ENCODE peak calls at places on chromosomes 4 and X, in five cellular contexts. S is GM10248, J is neural crest cell, F is suprapubic skin, R is upper lobe of right lung. G is an unnamed sample.
A peak's percentile ranks its signal among the peaks of the same experiment; 100 is the strongest.

GRCh38 chr4:4430492-4431195 is 43.7 kb downstream of the NSG1 start:
- DNase-seq in S (peak; percentile 58), J (peak; percentile 59), F (no peak), R (no peak), G (no peak)

GRCh38 chrX:34655496-34656258 is 1.4 kb downstream of the TMEM47 start:
- DNase-seq in S (no peak), J (peak; percentile 7), F (no peak), R (no peak), G (no peak)

GRCh38 chr4:106140601-106141000 is 175.4 kb downstream of the TBCK start:
- DNase-seq in S (no peak), J (no peak), F (no peak), R (no peak), G (no peak)

GRCh38 chr4:137755033-137755471 is 222.8 kb upstream of the PCDH18 start:
- DNase-seq in S (no peak), J (no peak), F (no peak), R (no peak), G (no peak)

GRCh38 chrX:23659339-23659738 is 8.0 kb upstream of the PRDX4 start:
- DNase-seq in S (no peak), J (no peak), F (no peak), R (no peak), G (no peak)

GRCh38 chr4:151297170-151297569 is 20.2 kb downstream of the PRSS48 start:
- DNase-seq in S (no peak), J (no peak), F (no peak), R (no peak), G (no peak)

GRCh38 chrX:133297284-133297683 is 79.1 kb upstream of the TFDP3 start:
- DNase-seq in S (no peak), J (no peak), F (no peak), R (no peak), G (no peak)

GRCh38 chr4:40750461-40751258 is 905 bp downstream of the NSUN7 start:
- DNase-seq in S (no peak), J (peak; percentile 9), F (no peak), R (no peak), G (no peak)

GRCh38 chr4:143016171-143016570 is 168.5 kb upstream of the USP38 start:
- DNase-seq in S (no peak), J (no peak), F (no peak), R (no peak), G (no peak)

GRCh38 chrX:153944140-153944799 is at the start of gene RENBP:
- DNase-seq in S (no peak), J (peak; percentile 44), F (no peak), R (peak; percentile 86), G (no peak)

GRCh38 chr4:165060938-165061337 is 7.3 kb downstream of the TRIM75 start:
- DNase-seq in S (no peak), J (no peak), F (no peak), R (no peak), G (no peak)
- TF ChIP-seq CTCF in S (no peak), J (peak; percentile 54), F (no peak), R (no peak), G (peak; percentile 65)

GRCh38 chr4:10075953-10076391 is 40.6 kb downstream of the WDR1 start:
- DNase-seq in S (no peak), J (no peak), F (no peak), R (peak; percentile 63), G (no peak)

GRCh38 chr4:10072420-10073017 is 44.1 kb downstream of the WDR1 start:
- DNase-seq in S (no peak), J (no peak), F (no peak), R (no peak), G (no peak)

GRCh38 chr4:10074076-10074766 is 42.4 kb downstream of the WDR1 start:
- DNase-seq in S (no peak), J (no peak), F (no peak), R (no peak), G (no peak)

GRCh38 chr4:10075158-10075863 is 41.3 kb downstream of the WDR1 start:
- DNase-seq in S (no peak), J (no peak), F (no peak), R (peak; percentile 54), G (no peak)

GRCh38 chr4:10074767-10075105 is 41.9 kb downstream of the WDR1 start:
- DNase-seq in S (peak; percentile 19), J (no peak), F (no peak), R (no peak), G (no peak)
- TF ChIP-seq CTCF in S (peak; percentile 28), J (peak; percentile 32), F (peak; percentile 27), R (peak; percentile 29), G (peak; percentile 75)

DNA sequence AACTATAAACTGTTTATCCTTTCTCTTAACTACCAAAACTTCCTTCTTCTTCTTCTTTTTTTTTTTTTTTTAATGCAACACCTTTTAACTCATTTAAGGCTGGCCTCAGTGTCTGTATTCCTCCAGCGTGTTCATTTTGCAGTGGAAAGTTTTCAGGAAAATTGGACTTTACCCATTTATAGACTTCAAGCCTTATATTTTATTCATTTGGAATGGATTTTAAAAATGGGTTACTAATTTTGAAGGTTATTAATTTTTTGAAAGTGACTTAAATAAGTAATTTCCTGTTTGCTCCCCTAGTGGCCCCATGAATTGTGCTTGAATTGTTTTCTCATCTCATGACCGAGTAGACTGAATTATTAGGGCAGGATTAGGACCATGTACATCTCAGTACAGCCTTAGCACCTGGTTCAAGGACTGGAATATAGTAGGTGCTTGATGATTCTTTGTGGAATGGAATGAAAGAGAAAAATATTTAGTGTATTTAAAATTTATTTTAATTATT is 282.7 kb downstream of the ANKRD50 start:
- DNase-seq in S (no peak), J (no peak), F (no peak), R (no peak), G (no peak)
- TF ChIP-seq CTCF in S (no peak), J (no peak), F (no peak), R (no peak), G (no peak)

DNA sequence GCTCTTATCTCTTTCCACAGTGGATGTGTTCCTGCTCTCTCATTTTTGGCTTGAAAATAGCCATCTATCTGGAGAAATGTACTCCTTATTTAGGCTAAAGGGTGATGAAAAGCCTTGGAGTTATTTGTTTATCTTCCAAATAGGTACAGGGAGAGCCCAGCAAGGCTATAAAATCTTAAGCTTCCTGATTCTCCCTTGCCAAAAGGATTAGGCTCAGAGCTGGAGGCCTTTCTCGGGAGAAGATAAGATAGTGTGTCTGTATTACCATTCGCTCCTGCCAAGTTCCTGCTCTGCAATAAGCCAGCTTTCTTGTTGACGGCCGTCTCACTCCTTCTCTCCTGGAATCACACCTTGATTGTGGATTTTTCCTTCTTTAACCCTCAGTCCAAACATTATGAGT is 171.7 kb upstream of the TTC29 start:
- DNase-seq in S (no peak), J (no peak), F (no peak), R (no peak), G (no peak)
- TF ChIP-seq CTCF in S (no peak), J (no peak), F (no peak), R (no peak), G (no peak)

G was measured in chondrocyte.